ENCODE peak calls at places on chromosomes 4 and X, in nine cellular contexts. G is hippocampal formation; P is fibroblast of lung; O is NCI-H82; I is activated CD4-positive, alpha-beta T cell treated with anti-CD3 and anti-CD28 coated beads, Interleukin-2, amount 50 U/mL, for 4 hours; N is brain microvascular endothelial cell; M is ACHN; W is nephron progenitor cell; C is AG04450. V is an unnamed sample.

GRCh38 chr4:156476359-156476758 is 495.2 kb downstream of the PDGFC start:
- DNase-seq in N (peak), P (peak), C (peak), M (peak), G (no peak), I (no peak), O (no peak), W (no peak), V (no peak)

GRCh38 chr4:53886090-53886489 is 178.3 kb downstream of the CHIC2 start:
- DNase-seq in G (no peak), W (no peak), P (no peak), O (no peak), M (no peak), C (no peak), N (no peak), I (no peak), V (no peak)

GRCh38 chr4:130172156-130172555 is 1076.2 kb downstream of the C4orf33 start:
- DNase-seq in C (no peak), P (no peak), G (no peak), W (no peak), M (no peak), N (no peak), O (no peak), I (no peak), V (no peak)

GRCh38 chr4:73944061-73944875 is 37.6 kb downstream of the PF4 start:
- DNase-seq in C (no peak), O (peak), W (peak), N (no peak), P (peak), G (no peak), M (peak), I (no peak), V (peak)

GRCh38 chr4:40300371-40301162 is 34.6 kb upstream of the CHRNA9 start:
- DNase-seq in N (no peak), O (no peak), W (no peak), P (no peak), G (no peak), I (no peak), C (no peak), M (no peak), V (no peak)

GRCh38 chrX:2691543-2692220 is 587 bp downstream of the CD99 start:
- DNase-seq in M (no peak), C (no peak), P (peak), W (peak), I (peak), O (no peak), N (no peak), G (no peak), V (peak)

GRCh38 chr4:14856927-14857220 is 145.4 kb upstream of the CPEB2 start:
- DNase-seq in C (no peak), P (no peak), W (no peak), I (no peak), N (no peak), M (no peak), O (no peak), G (no peak), V (no peak)

GRCh38 chr4:15006416-15007024 is 4.2 kb downstream of the CPEB2 start:
- DNase-seq in C (no peak), G (no peak), P (peak), M (peak), I (no peak), O (peak), W (no peak), N (no peak), V (no peak)

GRCh38 chr4:164252286-164252685 is 501.6 kb upstream of the SMIM31 start:
- DNase-seq in O (peak), N (peak), P (peak), I (no peak), G (peak), C (no peak), M (peak), W (peak), V (no peak)

GRCh38 chr4:182230256-182230655 is 12.9 kb upstream of the TENM3 start:
- DNase-seq in N (no peak), I (no peak), P (no peak), G (no peak), M (no peak), W (no peak), C (no peak), O (no peak), V (no peak)

GRCh38 chrX:22040184-22040583 is 8.1 kb downstream of the PHEX start:
- DNase-seq in M (no peak), I (no peak), P (no peak), C (no peak), W (no peak), O (no peak), N (no peak), G (no peak), V (no peak)

GRCh38 chr4:114599231-114600065 is 841 bp downstream of the UGT8 start:
- DNase-seq in M (peak), I (no peak), N (no peak), G (no peak), W (peak), O (peak), C (no peak), P (peak), V (peak)

GRCh38 chrX:44980403-44980802 is 107.4 kb downstream of the KDM6A start:
- DNase-seq in C (no peak), G (no peak), P (no peak), M (no peak), N (no peak), W (no peak), O (no peak), I (no peak), V (no peak)

GRCh38 chr4:150389896-150390530 is 191.9 kb upstream of the MAB21L2 start:
- DNase-seq in W (no peak), C (no peak), O (no peak), I (no peak), G (no peak), P (peak), N (no peak), M (no peak), V (no peak)

GRCh38 chr4:139664442-139664841 is 1.2 kb upstream of the MGST2 start:
- DNase-seq in G (no peak), M (no peak), N (no peak), I (no peak), W (no peak), P (no peak), C (no peak), O (no peak), V (no peak)

GRCh38 chrX:100687128-100687527 is 43.1 kb downstream of the SRPX2 start:
- DNase-seq in P (no peak), I (peak), M (no peak), O (no peak), C (no peak), W (no peak), N (no peak), G (no peak), V (no peak)

GRCh38 chr4:2385450-2386020 is 32.9 kb downstream of the ZFYVE28 start:
- DNase-seq in N (no peak), C (no peak), G (no peak), P (no peak), M (no peak), O (no peak), W (peak), I (no peak), V (no peak)

GRCh38 chr4:6826781-6827508 is 44.4 kb downstream of the KIAA0232 start:
- DNase-seq in G (no peak), I (no peak), N (no peak), O (no peak), W (no peak), M (no peak), P (no peak), C (no peak), V (no peak)

GRCh38 chrX:17689971-17690409 is 47.3 kb upstream of the SCML1 start:
- DNase-seq in I (peak), W (peak), M (peak), O (peak), G (peak), P (peak), C (peak), N (peak), V (peak)

GRCh38 chr4:95124906-95125504 is 367.2 kb downstream of the BMPR1B start:
- DNase-seq in I (no peak), M (peak), C (peak), G (peak), P (peak), W (peak), N (peak), O (peak), V (peak)

GRCh38 chrX:1813809-1814208 is 198.9 kb downstream of the ASMT start:
- DNase-seq in W (peak), C (no peak), M (no peak), P (no peak), O (no peak), I (no peak), G (no peak), N (no peak), V (no peak)

GRCh38 chr4:2745516-2745915 is 10.6 kb downstream of the TNIP2 start:
- DNase-seq in O (no peak), I (no peak), W (no peak), M (no peak), P (no peak), G (no peak), N (no peak), C (no peak), V (peak)

V was measured in D341Med.